ENCODE peak calls at places on chromosomes 1 and 21, in eight cellular contexts. K is OCI-LY7, P is GM23248, R is PC-3, M is SK-N-SH, A is hepatocyte, E is MM.1S, Y is GM23338. D is an unnamed sample.

GRCh38 chr1:10216148-10216749 is 5.9 kb downstream of the KIF1B start:
- DNase-seq in K (no peak), P (no peak), R (no peak), M (no peak), A (no peak), E (no peak), Y (no peak), D (no peak)

GRCh38 chr1:180243517-180244221 is 13.6 kb downstream of the LHX4 start:
- DNase-seq in K (no peak), P (peak), R (peak), M (no peak), A (no peak), E (no peak), Y (peak), D (no peak)

GRCh38 chr1:197763307-197763706 is 12.0 kb downstream of the DENND1B start:
- DNase-seq in K (no peak), P (peak), R (peak), M (no peak), A (no peak), E (no peak), Y (no peak), D (no peak)

GRCh38 chr1:19786988-19787423 is 12.7 kb downstream of the TMCO4 start:
- DNase-seq in K (no peak), P (no peak), R (peak), M (no peak), A (peak), E (no peak), Y (peak), D (no peak)

GRCh38 chr1:58652351-58653184 is 47.3 kb downstream of the MYSM1 start:
- DNase-seq in K (peak), P (peak), R (peak), M (peak), A (peak), E (peak), Y (peak), D (peak)

GRCh38 chr1:220997791-220998190 is 118.5 kb downstream of the HLX start:
- DNase-seq in K (no peak), P (no peak), R (no peak), M (no peak), A (no peak), E (no peak), Y (no peak), D (no peak)

GRCh38 chr1:112935474-112936289 is 20.3 kb downstream of the SLC16A1 start:
- DNase-seq in K (peak), P (peak), R (peak), M (no peak), A (no peak), E (no peak), Y (no peak), D (peak)

GRCh38 chr1:113403065-113403464 is 12.8 kb downstream of the MAGI3 start:
- DNase-seq in K (no peak), P (no peak), R (no peak), M (no peak), A (no peak), E (no peak), Y (peak), D (no peak)

GRCh38 chr1:231836227-231836893 is 209.8 kb downstream of the DISC1 start:
- DNase-seq in K (no peak), P (no peak), R (no peak), M (no peak), A (peak), E (no peak), Y (no peak), D (no peak)

GRCh38 chr1:117665523-117666274 is 59.9 kb downstream of the TENT5C start:
- DNase-seq in K (no peak), P (no peak), R (no peak), M (no peak), A (no peak), E (peak), Y (no peak), D (no peak)

GRCh38 chr1:43545686-43546387 is 15.2 kb downstream of the PTPRF start:
- DNase-seq in K (no peak), P (peak), R (peak), M (peak), A (peak), E (peak), Y (peak), D (no peak)

GRCh38 chr1:160779662-160780397 is 16.1 kb upstream of the LY9 start:
- DNase-seq in K (peak), P (no peak), R (peak), M (peak), A (peak), E (no peak), Y (peak), D (peak)

GRCh38 chr1:217136895-217137205 is 413.6 kb upstream of the ESRRG start:
- DNase-seq in K (no peak), P (no peak), R (no peak), M (peak), A (no peak), E (no peak), Y (peak), D (no peak)

GRCh38 chr1:192632188-192632587 is 3.8 kb upstream of the RGS13 start:
- DNase-seq in K (no peak), P (no peak), R (no peak), M (no peak), A (no peak), E (no peak), Y (no peak), D (no peak)

DNA sequence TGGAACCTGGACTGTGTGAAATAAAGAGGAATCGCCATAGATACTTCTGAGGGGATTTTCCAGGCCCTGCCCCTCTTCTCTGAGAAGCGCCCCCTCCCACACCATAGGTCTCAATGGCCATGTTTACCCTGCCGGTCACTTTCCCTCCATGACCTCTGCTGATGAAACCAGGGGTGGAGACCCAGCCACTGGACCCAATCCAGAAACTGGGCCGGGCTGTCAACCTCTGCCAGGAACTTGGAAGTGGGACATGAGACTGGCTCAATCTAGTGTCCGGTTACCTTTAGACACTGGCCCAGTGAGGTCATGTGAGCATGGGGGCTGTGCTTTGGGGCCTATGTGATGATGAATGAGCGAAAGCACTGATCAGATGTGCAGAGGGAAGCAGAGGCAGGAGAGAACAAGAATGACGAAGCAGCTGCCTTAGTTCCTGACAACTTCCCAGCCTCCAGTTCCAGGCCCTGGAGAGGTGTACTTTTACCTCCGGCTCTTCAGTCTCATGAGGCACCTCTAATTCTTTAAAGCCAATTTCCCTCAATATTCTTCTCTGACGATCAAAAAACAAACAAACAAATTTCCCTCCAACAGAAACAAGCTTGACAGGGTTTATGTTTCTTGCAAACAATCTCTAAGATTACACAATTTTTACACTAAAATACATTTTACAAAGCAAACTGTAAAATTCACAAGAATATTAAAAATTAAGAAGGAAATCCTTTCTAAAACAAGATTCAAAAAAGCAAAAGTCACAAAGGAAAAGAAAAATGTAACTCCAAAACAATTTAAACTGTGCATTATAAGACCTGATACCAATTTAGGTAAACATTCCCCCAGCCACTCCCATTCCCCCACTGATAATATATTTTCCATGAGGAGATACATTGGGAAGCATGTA is 4.8 kb downstream of the ASAP3 start:
- DNase-seq in K (no peak), P (peak), R (peak), M (no peak), A (peak), E (no peak), Y (no peak), D (no peak)
- TF ChIP-seq EZH2phosphoT487 in K (no peak), P (no peak), R (no peak), M (no peak), A (no peak), E (no peak), Y (no peak), D (no peak)

GRCh38 chr1:228837817-228838716 is 102.8 kb downstream of the RHOU start:
- DNase-seq in K (no peak), P (peak), R (peak), M (no peak), A (peak), E (no peak), Y (no peak), D (peak)
- TF ChIP-seq EZH2phosphoT487 in K (no peak), P (no peak), R (no peak), M (no peak), A (no peak), E (no peak), Y (no peak), D (no peak)

GRCh38 chr1:24566266-24566867 is 10.5 kb downstream of the NCMAP start:
- DNase-seq in K (no peak), P (no peak), R (peak), M (no peak), A (no peak), E (no peak), Y (no peak), D (no peak)
- TF ChIP-seq EZH2phosphoT487 in K (no peak), P (no peak), R (no peak), M (no peak), A (no peak), E (no peak), Y (no peak), D (no peak)

GRCh38 chr21:29737188-29737587 is 202.6 kb downstream of the GRIK1 start:
- DNase-seq in K (no peak), P (no peak), R (no peak), M (no peak), A (no peak), E (no peak), Y (no peak), D (no peak)
- TF ChIP-seq EZH2phosphoT487 in K (no peak), P (no peak), R (no peak), M (no peak), A (no peak), E (no peak), Y (no peak), D (no peak)

DNA sequence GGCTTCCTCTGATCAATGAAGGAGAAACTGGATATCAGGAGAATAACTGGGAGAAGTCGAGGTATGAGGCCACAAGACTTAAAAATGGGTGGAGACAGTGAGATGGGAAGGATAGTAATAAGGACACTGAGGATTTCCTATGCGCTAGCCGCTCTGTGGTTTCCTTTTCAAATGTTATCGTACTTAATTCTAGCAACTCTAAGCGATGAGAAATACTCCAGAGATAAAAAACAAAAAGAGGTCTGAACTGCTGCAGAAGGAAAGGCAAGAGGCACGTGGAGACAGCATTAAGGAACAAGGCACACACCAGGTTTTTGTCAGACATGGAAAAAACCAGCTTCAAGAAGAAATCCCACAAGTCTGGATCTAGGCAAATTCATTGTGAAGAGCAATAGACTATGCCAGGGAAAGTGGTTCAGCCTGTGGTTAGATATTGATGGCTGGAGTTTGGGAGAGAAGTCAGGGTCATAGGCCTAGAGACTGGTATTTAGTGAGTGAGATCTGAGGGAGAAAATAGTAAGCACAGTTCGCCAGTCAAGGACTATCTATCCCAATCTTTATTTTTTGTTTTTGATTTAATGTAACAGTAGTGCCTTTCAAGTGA is 5.3 kb downstream of the CLCA2 start:
- DNase-seq in K (no peak), P (peak), R (no peak), M (no peak), A (no peak), E (no peak), Y (no peak), D (no peak)
- TF ChIP-seq EZH2phosphoT487 in K (no peak), P (no peak), R (no peak), M (no peak), A (no peak), E (no peak), Y (no peak), D (no peak)

DNA sequence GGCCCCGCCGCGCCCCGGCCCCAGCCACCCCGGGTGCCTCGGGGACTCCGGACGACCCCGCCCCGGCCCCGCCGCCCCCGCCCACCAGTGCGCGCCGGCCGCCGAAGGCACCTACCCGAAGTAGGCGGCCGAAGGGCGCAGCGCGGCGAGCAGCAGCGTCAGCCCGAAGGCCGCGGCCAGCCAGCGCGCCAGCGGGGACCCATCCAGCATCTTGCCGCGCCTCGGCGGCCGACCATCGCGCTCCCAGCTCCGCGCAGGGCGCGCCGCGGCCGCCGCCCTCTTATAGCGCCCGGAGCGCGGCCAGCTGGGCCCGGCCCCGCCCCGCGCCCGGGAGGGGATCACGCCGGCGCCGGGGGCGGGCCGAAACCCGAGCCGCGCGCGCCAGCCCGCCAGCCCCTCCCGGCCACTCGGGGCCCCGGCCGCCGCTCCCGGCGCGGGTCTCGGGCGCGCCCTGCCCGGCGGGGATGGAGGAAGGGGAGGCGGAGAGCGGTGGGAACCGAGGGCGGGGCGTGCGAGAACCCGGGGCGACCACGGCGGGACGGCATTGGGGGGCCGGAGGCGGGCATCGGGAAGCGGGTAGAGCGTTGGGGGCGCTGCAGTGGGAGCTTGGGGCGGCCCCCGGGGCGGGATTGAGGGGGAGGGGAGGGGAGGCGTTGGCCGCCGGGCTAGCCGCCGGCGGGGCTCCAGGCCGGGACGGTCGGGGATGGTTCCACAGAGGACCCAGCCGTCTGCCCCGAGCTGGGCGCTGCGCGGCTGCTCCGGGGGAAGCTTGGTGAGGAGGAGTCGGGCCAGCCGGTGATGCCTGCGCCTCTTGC is at the start of gene WNT9A:
- DNase-seq in K (no peak), P (peak), R (peak), M (peak), A (peak), E (no peak), Y (peak), D (no peak)
- TF ChIP-seq EZH2phosphoT487 in K (no peak), P (no peak), R (no peak), M (no peak), A (no peak), E (no peak), Y (no peak), D (no peak)

DNA sequence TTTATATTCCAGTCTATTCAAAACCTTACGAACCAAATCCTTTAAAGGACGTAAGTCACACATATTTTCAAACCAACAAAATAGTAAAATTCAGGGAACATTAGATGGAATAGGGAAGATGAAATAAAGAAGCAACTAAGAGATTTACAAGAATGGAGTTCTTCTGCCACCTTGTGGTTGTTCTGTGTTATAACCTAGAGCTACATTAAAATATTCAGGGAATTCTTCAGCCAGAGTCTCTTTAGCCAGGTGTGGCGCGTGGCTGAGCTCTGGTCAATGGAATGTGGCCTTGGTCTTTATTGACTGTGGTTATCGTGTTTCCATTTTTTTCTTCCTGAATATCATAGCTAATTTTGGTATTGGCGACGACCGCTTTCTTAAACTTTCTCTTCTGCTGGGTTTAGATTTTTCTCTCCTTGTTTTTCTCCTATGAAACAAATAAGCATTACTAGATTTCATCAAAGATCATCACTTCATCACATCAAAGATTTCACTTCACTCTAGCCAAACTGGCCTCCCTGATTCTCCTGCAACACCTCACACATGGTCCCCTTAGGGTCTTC is 221.3 kb downstream of the MRPL39 start:
- DNase-seq in K (peak), P (peak), R (peak), M (peak), A (peak), E (peak), Y (peak), D (peak)
- TF ChIP-seq EZH2phosphoT487 in K (no peak), P (no peak), R (no peak), M (no peak), A (no peak), E (no peak), Y (no peak), D (no peak)

DNA sequence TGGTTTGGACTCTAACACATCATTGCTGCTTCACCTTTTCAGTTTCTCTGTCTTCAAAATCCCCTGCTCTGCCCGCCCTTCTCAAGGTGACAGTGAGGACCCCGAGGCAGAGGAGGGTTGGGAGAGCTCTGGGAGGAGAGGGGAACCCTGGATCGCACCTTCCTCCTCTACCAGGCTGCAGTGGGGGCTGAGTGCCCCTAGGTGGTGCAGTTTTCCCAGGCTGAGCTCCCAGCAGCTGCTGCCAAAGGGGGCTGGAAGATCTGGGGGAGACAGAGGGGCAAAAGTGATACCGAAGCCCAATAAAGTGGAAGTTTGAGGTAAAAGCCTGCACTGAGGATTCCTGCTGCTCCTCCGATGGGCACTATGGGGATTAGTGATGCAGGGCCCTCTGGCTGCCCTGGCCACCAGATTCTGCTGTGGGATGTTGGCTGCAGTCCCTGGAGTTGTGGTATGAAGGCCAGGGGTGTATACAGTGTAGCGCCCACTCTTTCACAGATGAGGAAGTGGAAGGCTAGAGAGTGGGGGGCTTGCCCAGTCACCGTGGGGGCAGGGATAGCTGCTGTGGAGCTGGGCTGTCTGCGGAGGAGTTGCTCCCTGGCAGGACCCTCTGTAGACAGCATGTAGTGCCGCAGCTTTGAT is 40.7 kb upstream of the SCMH1 start:
- DNase-seq in K (peak), P (peak), R (peak), M (peak), A (peak), E (peak), Y (peak), D (peak)
- TF ChIP-seq EZH2phosphoT487 in K (no peak), P (no peak), R (no peak), M (no peak), A (no peak), E (no peak), Y (no peak), D (no peak)

GRCh38 chr1:14027099-14027498 is 327.1 kb downstream of the PRDM2 start:
- DNase-seq in K (no peak), P (no peak), R (no peak), M (no peak), A (no peak), E (no peak), Y (peak), D (no peak)
- TF ChIP-seq EZH2phosphoT487 in K (no peak), P (no peak), R (no peak), M (no peak), A (no peak), E (no peak), Y (no peak), D (no peak)